ENCODE peak calls at places on chromosomes 1 and 21, in four cellular contexts. U is AG04449; A is ACHN; F is activated CD8-positive, alpha-beta memory T cell treated with anti-CD3 and anti-CD28 coated beads for 1 hour. R is an unnamed sample.
A peak's percentile ranks its signal among the peaks of the same experiment; 100 is the strongest.

GRCh38 chr1:12341667-12342066 is 111.8 kb downstream of the VPS13D start:
- DNase-seq in A (no peak), U (no peak), F (no peak), R (no peak)

GRCh38 chr1:9009438-9010366 is 16.5 kb downstream of the SLC2A7 start:
- DNase-seq in U (no peak), A (no peak), F (no peak), R (no peak)

GRCh38 chr1:1127551-1128451 is 11.9 kb upstream of the C1orf159 start:
- DNase-seq in A (no peak), U (no peak), F (no peak), R (no peak)

GRCh38 chr21:46000731-46001641 is 19.4 kb downstream of the COL6A1 start:
- DNase-seq in F (no peak), U (no peak), A (no peak), R (no peak)

GRCh38 chr1:43729816-43730463 is 22.6 kb downstream of the ST3GAL3 start:
- DNase-seq in F (no peak), A (no peak), U (no peak), R (no peak)

GRCh38 chr1:64933296-64934070 is 32.9 kb downstream of the JAK1 start:
- DNase-seq in F (no peak), U (peak; percentile 94), A (peak; percentile 57), R (peak; percentile 97)

GRCh38 chr1:119808491-119808890 is 2.8 kb downstream of the REG4 start:
- DNase-seq in A (no peak), F (no peak), U (no peak), R (no peak)

GRCh38 chr21:44840771-44841170 is 22.9 kb upstream of the SUMO3 start:
- DNase-seq in F (no peak), A (no peak), U (no peak), R (no peak)

GRCh38 chr1:153663211-153663610 is 4.7 kb downstream of the SNAPIN start:
- DNase-seq in U (no peak), F (no peak), A (no peak), R (no peak)

GRCh38 chr1:210321552-210321951 is 7.2 kb upstream of the HHAT start:
- DNase-seq in F (no peak), A (no peak), U (no peak), R (no peak)

GRCh38 chr1:21594935-21595897 is 73.9 kb downstream of the RAP1GAP start:
- DNase-seq in U (no peak), F (no peak), A (peak; percentile 49), R (no peak)